ENCODE peak calls at places on chromosomes 16 and 17, in six cellular contexts. One of them, this sample, is unnamed.

GRCh38 chr17:81020767-81021497 is 14.0 kb upstream of the BAIAP2 start:
- DNase-seq in A549: no peak
- DNase-seq in PC-3: no peak
- DNase-seq in nephron progenitor cell: no peak
- DNase-seq in B cell: peak
- DNase-seq in neural crest cell: no peak
- DNase-seq in this sample: no peak

GRCh38 chr17:33684714-33685113 is 391.6 kb upstream of the ASIC2 start:
- DNase-seq in neural crest cell: no peak
- DNase-seq in B cell: no peak
- DNase-seq in nephron progenitor cell: no peak
- DNase-seq in PC-3: no peak
- DNase-seq in A549: no peak
- DNase-seq in this sample: no peak

GRCh38 chr16:21568502-21569189 is 30.7 kb upstream of the METTL9 start:
- DNase-seq in PC-3: peak
- DNase-seq in B cell: no peak
- DNase-seq in nephron progenitor cell: no peak
- DNase-seq in neural crest cell: no peak
- DNase-seq in A549: no peak
- DNase-seq in this sample: no peak

GRCh38 chr17:82880620-82881019 is 40.8 kb upstream of the ZNF750 start:
- DNase-seq in PC-3: no peak
- DNase-seq in A549: no peak
- DNase-seq in nephron progenitor cell: no peak
- DNase-seq in B cell: no peak
- DNase-seq in neural crest cell: no peak
- DNase-seq in this sample: no peak

GRCh38 chr16:26981266-26981938 is 85.3 kb upstream of the C16orf82 start:
- DNase-seq in A549: no peak
- DNase-seq in PC-3: no peak
- DNase-seq in neural crest cell: no peak
- DNase-seq in B cell: no peak
- DNase-seq in nephron progenitor cell: no peak
- DNase-seq in this sample: no peak

GRCh38 chr17:33200587-33200986 is 92.5 kb downstream of the ASIC2 start:
- DNase-seq in A549: peak
- DNase-seq in neural crest cell: no peak
- DNase-seq in B cell: no peak
- DNase-seq in nephron progenitor cell: no peak
- DNase-seq in PC-3: peak
- DNase-seq in this sample: no peak

GRCh38 chr16:28013392-28013791 is 50.1 kb downstream of the GSG1L start:
- DNase-seq in nephron progenitor cell: no peak
- DNase-seq in B cell: no peak
- DNase-seq in neural crest cell: no peak
- DNase-seq in PC-3: no peak
- DNase-seq in A549: no peak
- DNase-seq in this sample: no peak

GRCh38 chr17:14212401-14212800 is 24.3 kb downstream of the CDRT15 start:
- DNase-seq in B cell: no peak
- DNase-seq in PC-3: no peak
- DNase-seq in neural crest cell: no peak
- DNase-seq in A549: no peak
- DNase-seq in nephron progenitor cell: no peak
- DNase-seq in this sample: no peak

GRCh38 chr17:42288985-42289862 is 926 bp downstream of the STAT5A start:
- DNase-seq in nephron progenitor cell: no peak
- DNase-seq in PC-3: no peak
- DNase-seq in A549: no peak
- DNase-seq in neural crest cell: no peak
- DNase-seq in B cell: peak
- DNase-seq in this sample: peak

GRCh38 chr17:8175795-8176196 is 384 bp downstream of the TMEM107 start:
- DNase-seq in A549: no peak
- DNase-seq in PC-3: no peak
- DNase-seq in nephron progenitor cell: no peak
- DNase-seq in B cell: no peak
- DNase-seq in neural crest cell: no peak
- DNase-seq in this sample: no peak

GRCh38 chr16:19704321-19705130 is 13.5 kb downstream of the KNOP1 start:
- DNase-seq in PC-3: peak
- DNase-seq in neural crest cell: no peak
- DNase-seq in nephron progenitor cell: no peak
- DNase-seq in A549: no peak
- DNase-seq in B cell: no peak
- DNase-seq in this sample: no peak

GRCh38 chr17:42118545-42118944 is 2.6 kb downstream of the KAT2A start:
- DNase-seq in PC-3: no peak
- DNase-seq in A549: peak
- DNase-seq in B cell: peak
- DNase-seq in nephron progenitor cell: no peak
- DNase-seq in neural crest cell: no peak
- DNase-seq in this sample: peak

GRCh38 chr17:47604268-47604927 is 45.3 kb upstream of the KPNB1 start:
- DNase-seq in PC-3: no peak
- DNase-seq in nephron progenitor cell: peak
- DNase-seq in neural crest cell: no peak
- DNase-seq in B cell: no peak
- DNase-seq in A549: no peak
- DNase-seq in this sample: no peak

GRCh38 chr17:38663125-38663751 is 11.5 kb downstream of the EPOP start:
- DNase-seq in neural crest cell: peak
- DNase-seq in B cell: peak
- DNase-seq in PC-3: peak
- DNase-seq in A549: peak
- DNase-seq in nephron progenitor cell: peak
- DNase-seq in this sample: peak
- TF ChIP-seq CTCF in neural crest cell: peak
- TF ChIP-seq CTCF in B cell: peak
- TF ChIP-seq CTCF in PC-3: peak
- TF ChIP-seq CTCF in A549: peak
- TF ChIP-seq CTCF in nephron progenitor cell: peak
- TF ChIP-seq CTCF in this sample: peak

GRCh38 chr17:61247438-61247837 is 152.2 kb upstream of the TBX2 start:
- DNase-seq in PC-3: no peak
- DNase-seq in B cell: no peak
- DNase-seq in neural crest cell: no peak
- DNase-seq in A549: no peak
- DNase-seq in nephron progenitor cell: no peak
- DNase-seq in this sample: no peak
- TF ChIP-seq CTCF in PC-3: no peak
- TF ChIP-seq CTCF in B cell: no peak
- TF ChIP-seq CTCF in neural crest cell: no peak
- TF ChIP-seq CTCF in A549: no peak
- TF ChIP-seq CTCF in nephron progenitor cell: no peak
- TF ChIP-seq CTCF in this sample: no peak

DNA sequence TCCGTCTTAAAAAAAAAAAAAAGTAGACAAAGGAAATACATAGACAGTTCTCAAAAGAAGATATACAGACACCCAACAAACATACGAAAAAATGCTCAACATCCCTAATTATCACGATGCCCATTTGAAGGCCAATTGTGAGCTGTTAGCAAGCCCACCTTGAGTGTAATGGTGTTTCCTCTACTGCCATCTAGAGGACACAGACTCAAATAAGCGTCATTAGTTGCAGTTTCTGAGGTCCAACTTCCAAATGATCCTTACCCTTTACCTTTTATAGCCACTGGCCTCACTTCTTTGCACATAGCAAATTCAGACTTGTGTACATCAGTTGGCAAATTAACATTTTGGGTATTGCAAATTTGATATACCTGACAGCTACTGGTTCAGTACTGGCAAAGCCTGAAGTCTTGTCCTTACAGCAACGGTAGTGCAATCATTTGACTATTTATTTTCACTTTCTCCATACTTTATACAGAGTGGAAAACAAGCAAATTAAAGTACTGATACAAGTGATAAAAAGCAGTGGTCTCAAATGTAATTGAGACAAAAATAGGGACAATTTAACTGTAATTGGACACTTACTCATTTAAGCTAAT is 536.3 kb upstream of the EEF2KMT start:
- DNase-seq in neural crest cell: no peak
- DNase-seq in nephron progenitor cell: no peak
- DNase-seq in A549: peak
- DNase-seq in B cell: no peak
- DNase-seq in PC-3: peak
- DNase-seq in this sample: peak
- TF ChIP-seq CTCF in neural crest cell: peak
- TF ChIP-seq CTCF in nephron progenitor cell: peak
- TF ChIP-seq CTCF in A549: peak
- TF ChIP-seq CTCF in B cell: no peak
- TF ChIP-seq CTCF in PC-3: peak
- TF ChIP-seq CTCF in this sample: peak

GRCh38 chr16:85283305-85284050 is 171.2 kb upstream of the CIBAR2 start:
- DNase-seq in neural crest cell: no peak
- DNase-seq in A549: no peak
- DNase-seq in nephron progenitor cell: no peak
- DNase-seq in PC-3: no peak
- DNase-seq in B cell: no peak
- DNase-seq in this sample: no peak

GRCh38 chr16:85286970-85287814 is 174.9 kb upstream of the CIBAR2 start:
- DNase-seq in PC-3: no peak
- DNase-seq in neural crest cell: peak
- DNase-seq in nephron progenitor cell: peak
- DNase-seq in B cell: no peak
- DNase-seq in A549: no peak
- DNase-seq in this sample: no peak

GRCh38 chr16:85284138-85284897 is 172.0 kb upstream of the CIBAR2 start:
- DNase-seq in PC-3: no peak
- DNase-seq in B cell: no peak
- DNase-seq in neural crest cell: peak
- DNase-seq in nephron progenitor cell: no peak
- DNase-seq in A549: no peak
- DNase-seq in this sample: no peak

GRCh38 chr16:85286066-85286712 is 173.9 kb upstream of the CIBAR2 start:
- DNase-seq in nephron progenitor cell: no peak
- DNase-seq in neural crest cell: no peak
- DNase-seq in B cell: no peak
- DNase-seq in PC-3: no peak
- DNase-seq in A549: no peak
- DNase-seq in this sample: no peak

DNA sequence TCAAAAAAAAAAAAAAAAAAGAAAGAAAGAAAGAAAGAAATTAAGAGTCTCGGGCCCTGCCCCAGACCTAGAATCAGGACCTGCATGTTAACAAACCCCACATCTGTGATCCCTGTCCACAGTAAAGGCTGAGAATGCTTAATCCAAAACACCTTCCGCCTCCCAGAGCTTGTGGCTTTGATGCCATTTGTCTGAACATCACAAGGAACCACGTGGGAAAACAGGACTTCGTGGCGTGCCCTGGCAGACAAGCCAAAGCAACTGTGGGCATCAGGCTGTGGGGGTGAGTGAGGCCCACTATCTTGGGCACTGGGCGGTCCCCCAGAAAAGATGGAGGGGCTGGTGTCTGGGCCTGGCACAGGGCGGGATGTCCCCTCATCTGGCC is 173.4 kb upstream of the CIBAR2 start:
- DNase-seq in B cell: no peak
- DNase-seq in A549: no peak
- DNase-seq in neural crest cell: no peak
- DNase-seq in PC-3: no peak
- DNase-seq in nephron progenitor cell: no peak
- DNase-seq in this sample: no peak
- TF ChIP-seq CTCF in B cell: no peak
- TF ChIP-seq CTCF in A549: no peak
- TF ChIP-seq CTCF in neural crest cell: no peak
- TF ChIP-seq CTCF in PC-3: no peak
- TF ChIP-seq CTCF in nephron progenitor cell: no peak
- TF ChIP-seq CTCF in this sample: no peak

GRCh38 chr17:65553646-65554567 is 7.5 kb downstream of the AXIN2 start:
- DNase-seq in nephron progenitor cell: no peak
- DNase-seq in PC-3: no peak
- DNase-seq in B cell: no peak
- DNase-seq in A549: no peak
- DNase-seq in neural crest cell: no peak
- DNase-seq in this sample: no peak

GRCh38 chr17:65556014-65556909 is 5.2 kb downstream of the AXIN2 start:
- DNase-seq in neural crest cell: peak
- DNase-seq in PC-3: peak
- DNase-seq in B cell: peak
- DNase-seq in nephron progenitor cell: peak
- DNase-seq in A549: peak
- DNase-seq in this sample: peak

GRCh38 chr17:65556910-65557348 is 4.5 kb downstream of the AXIN2 start:
- DNase-seq in B cell: no peak
- DNase-seq in neural crest cell: no peak
- DNase-seq in nephron progenitor cell: no peak
- DNase-seq in A549: no peak
- DNase-seq in PC-3: no peak
- DNase-seq in this sample: no peak

GRCh38 chr17:65553009-65553645 is 8.3 kb downstream of the AXIN2 start:
- DNase-seq in nephron progenitor cell: no peak
- DNase-seq in B cell: no peak
- DNase-seq in neural crest cell: no peak
- DNase-seq in A549: no peak
- DNase-seq in PC-3: no peak
- DNase-seq in this sample: no peak

GRCh38 chr17:65554568-65555223 is 6.8 kb downstream of the AXIN2 start:
- DNase-seq in neural crest cell: no peak
- DNase-seq in PC-3: no peak
- DNase-seq in B cell: no peak
- DNase-seq in A549: no peak
- DNase-seq in nephron progenitor cell: peak
- DNase-seq in this sample: no peak
- TF ChIP-seq CTCF in neural crest cell: peak
- TF ChIP-seq CTCF in PC-3: no peak
- TF ChIP-seq CTCF in B cell: no peak
- TF ChIP-seq CTCF in A549: no peak
- TF ChIP-seq CTCF in nephron progenitor cell: no peak
- TF ChIP-seq CTCF in this sample: no peak

GRCh38 chr16:17724242-17724898 is 253.6 kb upstream of the XYLT1 start:
- DNase-seq in A549: no peak
- DNase-seq in nephron progenitor cell: no peak
- DNase-seq in PC-3: no peak
- DNase-seq in neural crest cell: no peak
- DNase-seq in B cell: no peak
- DNase-seq in this sample: no peak
- TF ChIP-seq CTCF in A549: no peak
- TF ChIP-seq CTCF in nephron progenitor cell: no peak
- TF ChIP-seq CTCF in PC-3: no peak
- TF ChIP-seq CTCF in neural crest cell: no peak
- TF ChIP-seq CTCF in B cell: no peak
- TF ChIP-seq CTCF in this sample: no peak

GRCh38 chr17:39246274-39246673 is 20.5 kb upstream of the STAC2 start:
- DNase-seq in nephron progenitor cell: no peak
- DNase-seq in neural crest cell: no peak
- DNase-seq in B cell: no peak
- DNase-seq in PC-3: no peak
- DNase-seq in A549: no peak
- DNase-seq in this sample: no peak
- TF ChIP-seq CTCF in nephron progenitor cell: no peak
- TF ChIP-seq CTCF in neural crest cell: peak
- TF ChIP-seq CTCF in B cell: no peak
- TF ChIP-seq CTCF in PC-3: no peak
- TF ChIP-seq CTCF in A549: peak
- TF ChIP-seq CTCF in this sample: no peak

GRCh38 chr17:73068322-73069153 is 23.9 kb downstream of the SLC39A11 start:
- DNase-seq in PC-3: peak
- DNase-seq in nephron progenitor cell: peak
- DNase-seq in neural crest cell: no peak
- DNase-seq in B cell: no peak
- DNase-seq in A549: no peak
- DNase-seq in this sample: no peak
- TF ChIP-seq CTCF in PC-3: no peak
- TF ChIP-seq CTCF in nephron progenitor cell: no peak
- TF ChIP-seq CTCF in neural crest cell: no peak
- TF ChIP-seq CTCF in B cell: no peak
- TF ChIP-seq CTCF in A549: no peak
- TF ChIP-seq CTCF in this sample: no peak

GRCh38 chr17:78559749-78560368 is 17.3 kb downstream of the DNAH17 start:
- DNase-seq in PC-3: peak
- DNase-seq in neural crest cell: no peak
- DNase-seq in B cell: no peak
- DNase-seq in A549: no peak
- DNase-seq in nephron progenitor cell: no peak
- DNase-seq in this sample: no peak
- TF ChIP-seq CTCF in PC-3: peak
- TF ChIP-seq CTCF in neural crest cell: no peak
- TF ChIP-seq CTCF in B cell: no peak
- TF ChIP-seq CTCF in A549: no peak
- TF ChIP-seq CTCF in nephron progenitor cell: no peak
- TF ChIP-seq CTCF in this sample: no peak

This sample was measured in GM13977.